ENCODE peak calls at places on chromosomes 5 and 9, in nine cellular contexts. One of them, this sample, is unnamed.

GRCh38 chr9:108691614-108692013 is 164.2 kb downstream of the ACTL7B start:
- DNase-seq in coronary artery: peak
- DNase-seq in neuronal stem cell: no peak
- DNase-seq in A549: no peak
- DNase-seq in cardiac muscle cell: no peak
- DNase-seq in epithelial cell of prostate: peak
- DNase-seq in PC-9: peak
- DNase-seq in lung: no peak
- DNase-seq in pancreas: no peak
- DNase-seq in this sample: no peak

GRCh38 chr9:111843971-111844370 is 49.2 kb upstream of the SHOC1 start:
- DNase-seq in coronary artery: no peak
- DNase-seq in neuronal stem cell: no peak
- DNase-seq in A549: no peak
- DNase-seq in cardiac muscle cell: no peak
- DNase-seq in epithelial cell of prostate: peak
- DNase-seq in PC-9: peak
- DNase-seq in lung: no peak
- DNase-seq in pancreas: no peak
- DNase-seq in this sample: no peak

GRCh38 chr9:121295662-121296191 is 27.8 kb downstream of the GSN start:
- DNase-seq in coronary artery: no peak
- DNase-seq in neuronal stem cell: no peak
- DNase-seq in A549: no peak
- DNase-seq in cardiac muscle cell: no peak
- DNase-seq in epithelial cell of prostate: no peak
- DNase-seq in PC-9: no peak
- DNase-seq in lung: no peak
- DNase-seq in pancreas: no peak
- DNase-seq in this sample: no peak

GRCh38 chr5:149680810-149681221 is 49.3 kb upstream of the PPARGC1B start:
- DNase-seq in coronary artery: no peak
- DNase-seq in neuronal stem cell: no peak
- DNase-seq in A549: no peak
- DNase-seq in cardiac muscle cell: peak
- DNase-seq in epithelial cell of prostate: no peak
- DNase-seq in PC-9: no peak
- DNase-seq in lung: peak
- DNase-seq in pancreas: peak
- DNase-seq in this sample: no peak

GRCh38 chr9:95772320-95773060 is 103.0 kb upstream of the ERCC6L2 start:
- DNase-seq in coronary artery: no peak
- DNase-seq in neuronal stem cell: peak
- DNase-seq in A549: no peak
- DNase-seq in cardiac muscle cell: peak
- DNase-seq in epithelial cell of prostate: no peak
- DNase-seq in PC-9: no peak
- DNase-seq in lung: peak
- DNase-seq in pancreas: peak
- DNase-seq in this sample: no peak

GRCh38 chr5:30846171-30846570 is 347.3 kb upstream of the CDH6 start:
- DNase-seq in coronary artery: no peak
- DNase-seq in neuronal stem cell: no peak
- DNase-seq in A549: no peak
- DNase-seq in cardiac muscle cell: no peak
- DNase-seq in epithelial cell of prostate: no peak
- DNase-seq in PC-9: no peak
- DNase-seq in lung: no peak
- DNase-seq in pancreas: no peak
- DNase-seq in this sample: no peak

GRCh38 chr9:124562328-124562727 is 55.1 kb upstream of the NR5A1 start:
- DNase-seq in coronary artery: no peak
- DNase-seq in neuronal stem cell: no peak
- DNase-seq in A549: no peak
- DNase-seq in cardiac muscle cell: peak
- DNase-seq in epithelial cell of prostate: no peak
- DNase-seq in PC-9: no peak
- DNase-seq in lung: peak
- DNase-seq in pancreas: peak
- DNase-seq in this sample: no peak

GRCh38 chr9:137837345-137838278 is 40.0 kb upstream of the CACNA1B start:
- DNase-seq in coronary artery: no peak
- DNase-seq in neuronal stem cell: no peak
- DNase-seq in A549: no peak
- DNase-seq in cardiac muscle cell: no peak
- DNase-seq in epithelial cell of prostate: no peak
- DNase-seq in PC-9: no peak
- DNase-seq in lung: no peak
- DNase-seq in pancreas: no peak
- DNase-seq in this sample: no peak

GRCh38 chr5:66989286-66989685 is 207.3 kb downstream of the CD180 start:
- DNase-seq in coronary artery: no peak
- DNase-seq in neuronal stem cell: no peak
- DNase-seq in A549: no peak
- DNase-seq in cardiac muscle cell: peak
- DNase-seq in epithelial cell of prostate: peak
- DNase-seq in PC-9: peak
- DNase-seq in lung: no peak
- DNase-seq in pancreas: no peak
- DNase-seq in this sample: no peak

GRCh38 chr5:119321569-119322311 is 34.1 kb upstream of the TNFAIP8 start:
- DNase-seq in coronary artery: no peak
- DNase-seq in neuronal stem cell: no peak
- DNase-seq in A549: no peak
- DNase-seq in cardiac muscle cell: no peak
- DNase-seq in epithelial cell of prostate: no peak
- DNase-seq in PC-9: no peak
- DNase-seq in lung: no peak
- DNase-seq in pancreas: no peak
- DNase-seq in this sample: no peak

GRCh38 chr5:91636351-91636750 is 253.2 kb upstream of the ARRDC3 start:
- DNase-seq in coronary artery: no peak
- DNase-seq in neuronal stem cell: no peak
- DNase-seq in A549: peak
- DNase-seq in cardiac muscle cell: peak
- DNase-seq in epithelial cell of prostate: no peak
- DNase-seq in PC-9: no peak
- DNase-seq in lung: no peak
- DNase-seq in pancreas: no peak
- DNase-seq in this sample: no peak

GRCh38 chr9:95341262-95342011 is 23.9 kb upstream of the FANCC start:
- DNase-seq in coronary artery: no peak
- DNase-seq in neuronal stem cell: no peak
- DNase-seq in A549: peak
- DNase-seq in cardiac muscle cell: peak
- DNase-seq in epithelial cell of prostate: no peak
- DNase-seq in PC-9: peak
- DNase-seq in lung: no peak
- DNase-seq in pancreas: no peak
- DNase-seq in this sample: no peak

GRCh38 chr9:77879344-77880089 is 152.1 kb downstream of the GNAQ start:
- DNase-seq in coronary artery: no peak
- DNase-seq in neuronal stem cell: no peak
- DNase-seq in A549: peak
- DNase-seq in cardiac muscle cell: no peak
- DNase-seq in epithelial cell of prostate: no peak
- DNase-seq in PC-9: peak
- DNase-seq in lung: no peak
- DNase-seq in pancreas: no peak
- DNase-seq in this sample: no peak

GRCh38 chr9:6715755-6716643 is 41.8 kb upstream of the KDM4C start:
- DNase-seq in coronary artery: no peak
- DNase-seq in neuronal stem cell: no peak
- DNase-seq in A549: peak
- DNase-seq in cardiac muscle cell: no peak
- DNase-seq in epithelial cell of prostate: no peak
- DNase-seq in PC-9: peak
- DNase-seq in lung: peak
- DNase-seq in pancreas: peak
- DNase-seq in this sample: no peak

DNA sequence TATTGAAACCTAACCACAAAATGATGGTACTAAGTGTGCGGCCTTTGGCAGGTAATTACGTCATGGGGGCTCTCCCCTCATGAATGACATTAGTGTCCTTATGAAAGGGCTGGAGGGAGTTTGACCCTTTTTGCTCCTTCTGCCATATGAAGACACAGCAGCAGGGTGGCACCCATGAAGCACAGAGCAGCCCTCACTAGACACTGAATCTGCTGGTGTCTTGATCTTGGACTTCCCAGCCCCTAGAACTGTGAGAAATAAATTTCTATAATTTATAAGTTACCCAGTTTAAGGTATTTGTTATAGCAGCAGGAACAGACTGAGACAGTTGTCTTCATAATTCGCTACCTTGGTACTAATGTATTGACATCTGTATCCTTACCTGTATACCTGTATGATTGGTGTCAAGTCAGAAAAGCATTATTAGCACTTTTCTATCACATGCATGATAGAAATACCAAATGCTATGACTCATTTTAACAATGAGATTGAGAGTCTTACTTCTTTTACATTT is 80.4 kb downstream of the GCNT4 start:
- DNase-seq in coronary artery: no peak
- DNase-seq in neuronal stem cell: no peak
- DNase-seq in A549: no peak
- DNase-seq in cardiac muscle cell: no peak
- DNase-seq in epithelial cell of prostate: no peak
- DNase-seq in PC-9: no peak
- DNase-seq in lung: no peak
- DNase-seq in pancreas: no peak
- DNase-seq in this sample: no peak
- H3K27ac ChIP-seq in coronary artery: no peak
- H3K27ac ChIP-seq in neuronal stem cell: no peak
- H3K27ac ChIP-seq in A549: no peak
- H3K27ac ChIP-seq in cardiac muscle cell: no peak
- H3K27ac ChIP-seq in epithelial cell of prostate: no peak
- H3K27ac ChIP-seq in PC-9: no peak
- H3K27ac ChIP-seq in lung: no peak
- H3K27ac ChIP-seq in pancreas: no peak
- H3K27ac ChIP-seq in this sample: no peak

GRCh38 chr5:89728750-89729149 is 680.8 kb downstream of the CETN3 start:
- DNase-seq in coronary artery: no peak
- DNase-seq in neuronal stem cell: no peak
- DNase-seq in A549: no peak
- DNase-seq in cardiac muscle cell: no peak
- DNase-seq in epithelial cell of prostate: no peak
- DNase-seq in PC-9: no peak
- DNase-seq in lung: peak
- DNase-seq in pancreas: peak
- DNase-seq in this sample: peak
- H3K27ac ChIP-seq in coronary artery: no peak
- H3K27ac ChIP-seq in neuronal stem cell: no peak
- H3K27ac ChIP-seq in A549: no peak
- H3K27ac ChIP-seq in cardiac muscle cell: no peak
- H3K27ac ChIP-seq in epithelial cell of prostate: no peak
- H3K27ac ChIP-seq in PC-9: no peak
- H3K27ac ChIP-seq in lung: no peak
- H3K27ac ChIP-seq in pancreas: no peak
- H3K27ac ChIP-seq in this sample: no peak

DNA sequence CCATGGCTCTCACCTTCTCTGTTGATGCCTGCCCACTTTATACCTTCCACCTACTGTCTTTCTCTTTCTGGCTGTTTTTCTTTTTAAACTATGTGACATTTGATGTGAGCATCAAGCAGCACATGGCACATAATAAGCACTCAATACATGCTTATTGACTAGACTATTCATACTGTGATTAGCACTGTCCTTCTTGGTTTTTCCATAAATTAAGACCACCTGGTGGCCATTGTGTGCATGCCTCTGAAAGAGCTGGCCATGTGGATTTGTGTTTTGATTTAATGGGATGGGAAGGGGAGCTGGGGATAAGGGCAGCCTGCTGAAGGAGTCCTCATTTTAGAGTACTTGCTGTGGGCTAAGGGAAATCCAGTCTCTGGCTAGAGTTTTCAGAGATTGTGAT is 79.4 kb downstream of the ARHGEF28 start:
- DNase-seq in coronary artery: no peak
- DNase-seq in neuronal stem cell: no peak
- DNase-seq in A549: no peak
- DNase-seq in cardiac muscle cell: no peak
- DNase-seq in epithelial cell of prostate: no peak
- DNase-seq in PC-9: no peak
- DNase-seq in lung: no peak
- DNase-seq in pancreas: no peak
- DNase-seq in this sample: no peak
- H3K27ac ChIP-seq in coronary artery: no peak
- H3K27ac ChIP-seq in neuronal stem cell: no peak
- H3K27ac ChIP-seq in A549: no peak
- H3K27ac ChIP-seq in cardiac muscle cell: no peak
- H3K27ac ChIP-seq in epithelial cell of prostate: no peak
- H3K27ac ChIP-seq in PC-9: no peak
- H3K27ac ChIP-seq in lung: no peak
- H3K27ac ChIP-seq in pancreas: no peak
- H3K27ac ChIP-seq in this sample: no peak

GRCh38 chr9:113168809-113169208 is 18.0 kb downstream of the SLC31A2 start:
- DNase-seq in coronary artery: no peak
- DNase-seq in neuronal stem cell: no peak
- DNase-seq in A549: no peak
- DNase-seq in cardiac muscle cell: no peak
- DNase-seq in epithelial cell of prostate: no peak
- DNase-seq in PC-9: no peak
- DNase-seq in lung: no peak
- DNase-seq in pancreas: no peak
- DNase-seq in this sample: no peak

GRCh38 chr9:113166039-113166438 is 15.2 kb downstream of the SLC31A2 start:
- DNase-seq in coronary artery: no peak
- DNase-seq in neuronal stem cell: no peak
- DNase-seq in A549: no peak
- DNase-seq in cardiac muscle cell: no peak
- DNase-seq in epithelial cell of prostate: no peak
- DNase-seq in PC-9: no peak
- DNase-seq in lung: no peak
- DNase-seq in pancreas: no peak
- DNase-seq in this sample: no peak

GRCh38 chr9:113160571-113160970 is 9.8 kb downstream of the SLC31A2 start:
- DNase-seq in coronary artery: no peak
- DNase-seq in neuronal stem cell: no peak
- DNase-seq in A549: no peak
- DNase-seq in cardiac muscle cell: no peak
- DNase-seq in epithelial cell of prostate: no peak
- DNase-seq in PC-9: no peak
- DNase-seq in lung: no peak
- DNase-seq in pancreas: no peak
- DNase-seq in this sample: no peak

DNA sequence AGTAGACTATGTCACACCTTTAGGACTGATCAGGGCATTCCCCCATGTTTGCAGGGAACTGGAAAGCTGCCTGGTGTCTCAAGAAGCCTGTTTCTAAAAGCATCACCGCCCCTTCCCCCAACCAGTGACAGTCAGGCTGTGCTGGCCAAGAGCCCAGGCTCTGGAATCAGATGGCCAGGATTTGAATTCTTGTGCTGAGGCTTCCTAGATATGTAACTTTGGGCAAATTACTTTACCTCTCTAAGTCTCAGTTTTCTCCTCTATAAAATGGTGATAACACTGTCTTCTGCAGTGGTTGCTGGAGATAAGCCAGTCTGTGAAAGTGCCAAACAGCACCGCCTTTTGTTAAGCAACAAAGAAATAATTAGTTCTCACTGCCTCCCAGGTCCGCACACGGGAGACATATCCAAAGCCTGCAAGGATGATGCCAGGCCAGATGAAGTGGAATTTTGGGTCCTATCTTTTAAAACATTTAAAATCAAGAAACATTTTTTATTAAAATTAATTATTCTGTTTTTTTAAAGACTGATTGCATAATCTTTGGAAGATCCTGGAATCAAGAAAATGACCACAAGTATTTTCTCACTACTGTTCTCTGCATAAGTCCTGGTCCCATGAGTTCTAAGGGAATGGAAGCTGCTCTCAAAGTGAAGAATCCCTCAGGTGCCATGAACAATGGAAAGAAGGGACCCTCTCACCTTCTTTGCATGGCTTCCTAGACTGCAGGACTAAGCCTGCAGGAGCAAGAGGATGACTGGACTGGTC is 13.9 kb downstream of the SLC31A2 start:
- DNase-seq in coronary artery: no peak
- DNase-seq in neuronal stem cell: no peak
- DNase-seq in A549: no peak
- DNase-seq in cardiac muscle cell: no peak
- DNase-seq in epithelial cell of prostate: no peak
- DNase-seq in PC-9: no peak
- DNase-seq in lung: no peak
- DNase-seq in pancreas: no peak
- DNase-seq in this sample: no peak
- H3K27ac ChIP-seq in coronary artery: peak
- H3K27ac ChIP-seq in neuronal stem cell: no peak
- H3K27ac ChIP-seq in A549: no peak
- H3K27ac ChIP-seq in cardiac muscle cell: no peak
- H3K27ac ChIP-seq in epithelial cell of prostate: no peak
- H3K27ac ChIP-seq in PC-9: no peak
- H3K27ac ChIP-seq in lung: no peak
- H3K27ac ChIP-seq in pancreas: no peak
- H3K27ac ChIP-seq in this sample: no peak

This sample was measured in thoracic aorta.